ENCODE peak calls at places on chromosomes 5 and 9, in eight cellular contexts. One of them, this sample, is unnamed.

GRCh38 chr5:127517110-127517479 is 345 bp upstream of the PRRC1 start:
- ATAC-seq in pancreas: peak
- ATAC-seq in left lung: peak
- ATAC-seq in psoas muscle: peak
- ATAC-seq in body of pancreas: peak
- ATAC-seq in mucosa of descending colon: peak
- ATAC-seq in heart right ventricle: peak
- ATAC-seq in lower lobe of right lung: peak
- ATAC-seq in this sample: peak

GRCh38 chr5:115389799-115390382 is 93.4 kb upstream of the CCDC112 start:
- ATAC-seq in left lung: peak
- ATAC-seq in psoas muscle: no peak
- ATAC-seq in body of pancreas: no peak
- ATAC-seq in lower lobe of right lung: peak
- ATAC-seq in heart right ventricle: peak
- ATAC-seq in mucosa of descending colon: peak
- ATAC-seq in pancreas: no peak
- ATAC-seq in this sample: no peak

GRCh38 chr5:181235689-181236366 is 7.9 kb downstream of the RACK1 start:
- ATAC-seq in body of pancreas: no peak
- ATAC-seq in mucosa of descending colon: no peak
- ATAC-seq in heart right ventricle: no peak
- ATAC-seq in pancreas: no peak
- ATAC-seq in lower lobe of right lung: no peak
- ATAC-seq in left lung: no peak
- ATAC-seq in psoas muscle: no peak
- ATAC-seq in this sample: no peak

GRCh38 chr5:138824924-138825863 is 49.9 kb downstream of the LRRTM2 start:
- ATAC-seq in lower lobe of right lung: no peak
- ATAC-seq in pancreas: peak
- ATAC-seq in body of pancreas: no peak
- ATAC-seq in mucosa of descending colon: no peak
- ATAC-seq in heart right ventricle: peak
- ATAC-seq in left lung: peak
- ATAC-seq in psoas muscle: no peak
- ATAC-seq in this sample: no peak

GRCh38 chr5:57456531-57457135 is 26.0 kb downstream of the ACTBL2 start:
- ATAC-seq in left lung: no peak
- ATAC-seq in lower lobe of right lung: no peak
- ATAC-seq in mucosa of descending colon: peak
- ATAC-seq in heart right ventricle: no peak
- ATAC-seq in pancreas: no peak
- ATAC-seq in body of pancreas: no peak
- ATAC-seq in psoas muscle: peak
- ATAC-seq in this sample: no peak

GRCh38 chr5:59764361-59764760 is 129.2 kb downstream of the PDE4D start:
- ATAC-seq in heart right ventricle: no peak
- ATAC-seq in pancreas: no peak
- ATAC-seq in lower lobe of right lung: no peak
- ATAC-seq in psoas muscle: no peak
- ATAC-seq in left lung: no peak
- ATAC-seq in body of pancreas: no peak
- ATAC-seq in mucosa of descending colon: no peak
- ATAC-seq in this sample: no peak

GRCh38 chr9:86941196-86941595 is 6.1 kb downstream of the GAS1 start:
- ATAC-seq in mucosa of descending colon: no peak
- ATAC-seq in left lung: no peak
- ATAC-seq in pancreas: no peak
- ATAC-seq in body of pancreas: no peak
- ATAC-seq in heart right ventricle: no peak
- ATAC-seq in psoas muscle: no peak
- ATAC-seq in lower lobe of right lung: no peak
- ATAC-seq in this sample: no peak

GRCh38 chr5:36777105-36777757 is 99.3 kb upstream of the NIPBL start:
- ATAC-seq in left lung: peak
- ATAC-seq in lower lobe of right lung: peak
- ATAC-seq in mucosa of descending colon: peak
- ATAC-seq in pancreas: peak
- ATAC-seq in heart right ventricle: peak
- ATAC-seq in psoas muscle: no peak
- ATAC-seq in body of pancreas: peak
- ATAC-seq in this sample: no peak

GRCh38 chr5:124193371-124193789 is 553.1 kb downstream of the ZNF608 start:
- ATAC-seq in mucosa of descending colon: no peak
- ATAC-seq in psoas muscle: no peak
- ATAC-seq in left lung: no peak
- ATAC-seq in body of pancreas: peak
- ATAC-seq in lower lobe of right lung: no peak
- ATAC-seq in heart right ventricle: peak
- ATAC-seq in pancreas: peak
- ATAC-seq in this sample: peak

GRCh38 chr9:112970939-112971338 is 41.1 kb downstream of the ZNF883 start:
- ATAC-seq in heart right ventricle: no peak
- ATAC-seq in body of pancreas: no peak
- ATAC-seq in mucosa of descending colon: no peak
- ATAC-seq in lower lobe of right lung: no peak
- ATAC-seq in left lung: no peak
- ATAC-seq in pancreas: no peak
- ATAC-seq in psoas muscle: no peak
- ATAC-seq in this sample: no peak

GRCh38 chr9:33165263-33166151 is 1.6 kb downstream of the B4GALT1 start:
- ATAC-seq in pancreas: peak
- ATAC-seq in psoas muscle: peak
- ATAC-seq in heart right ventricle: peak
- ATAC-seq in lower lobe of right lung: peak
- ATAC-seq in mucosa of descending colon: peak
- ATAC-seq in body of pancreas: peak
- ATAC-seq in left lung: peak
- ATAC-seq in this sample: peak

GRCh38 chr5:149455889-149456409 is 76.9 kb upstream of the IL17B start:
- ATAC-seq in lower lobe of right lung: peak
- ATAC-seq in heart right ventricle: peak
- ATAC-seq in body of pancreas: no peak
- ATAC-seq in psoas muscle: peak
- ATAC-seq in left lung: peak
- ATAC-seq in pancreas: no peak
- ATAC-seq in mucosa of descending colon: no peak
- ATAC-seq in this sample: peak

GRCh38 chr9:134764870-134765269 is 115.7 kb upstream of the FCN2 start:
- ATAC-seq in psoas muscle: no peak
- ATAC-seq in pancreas: no peak
- ATAC-seq in body of pancreas: no peak
- ATAC-seq in mucosa of descending colon: no peak
- ATAC-seq in left lung: peak
- ATAC-seq in lower lobe of right lung: peak
- ATAC-seq in heart right ventricle: no peak
- ATAC-seq in this sample: no peak

GRCh38 chr5:176596689-176597416 is 13.1 kb downstream of the GPRIN1 start:
- ATAC-seq in psoas muscle: peak
- ATAC-seq in lower lobe of right lung: peak
- ATAC-seq in mucosa of descending colon: peak
- ATAC-seq in pancreas: peak
- ATAC-seq in body of pancreas: peak
- ATAC-seq in heart right ventricle: peak
- ATAC-seq in left lung: peak
- ATAC-seq in this sample: peak

GRCh38 chr5:35117960-35118359 is 70.2 kb upstream of the AGXT2 start:
- ATAC-seq in lower lobe of right lung: no peak
- ATAC-seq in pancreas: no peak
- ATAC-seq in mucosa of descending colon: no peak
- ATAC-seq in psoas muscle: no peak
- ATAC-seq in body of pancreas: no peak
- ATAC-seq in left lung: no peak
- ATAC-seq in heart right ventricle: no peak
- ATAC-seq in this sample: no peak

GRCh38 chr9:69806642-69807041 is 14.0 kb upstream of the CFAP95 start:
- ATAC-seq in pancreas: peak
- ATAC-seq in body of pancreas: no peak
- ATAC-seq in left lung: peak
- ATAC-seq in lower lobe of right lung: no peak
- ATAC-seq in mucosa of descending colon: peak
- ATAC-seq in psoas muscle: no peak
- ATAC-seq in heart right ventricle: no peak
- ATAC-seq in this sample: no peak
- H3K4me3 ChIP-seq in pancreas: no peak
- H3K4me3 ChIP-seq in body of pancreas: no peak
- H3K4me3 ChIP-seq in left lung: no peak
- H3K4me3 ChIP-seq in lower lobe of right lung: no peak
- H3K4me3 ChIP-seq in mucosa of descending colon: no peak
- H3K4me3 ChIP-seq in psoas muscle: no peak
- H3K4me3 ChIP-seq in heart right ventricle: no peak
- H3K4me3 ChIP-seq in this sample: no peak

DNA sequence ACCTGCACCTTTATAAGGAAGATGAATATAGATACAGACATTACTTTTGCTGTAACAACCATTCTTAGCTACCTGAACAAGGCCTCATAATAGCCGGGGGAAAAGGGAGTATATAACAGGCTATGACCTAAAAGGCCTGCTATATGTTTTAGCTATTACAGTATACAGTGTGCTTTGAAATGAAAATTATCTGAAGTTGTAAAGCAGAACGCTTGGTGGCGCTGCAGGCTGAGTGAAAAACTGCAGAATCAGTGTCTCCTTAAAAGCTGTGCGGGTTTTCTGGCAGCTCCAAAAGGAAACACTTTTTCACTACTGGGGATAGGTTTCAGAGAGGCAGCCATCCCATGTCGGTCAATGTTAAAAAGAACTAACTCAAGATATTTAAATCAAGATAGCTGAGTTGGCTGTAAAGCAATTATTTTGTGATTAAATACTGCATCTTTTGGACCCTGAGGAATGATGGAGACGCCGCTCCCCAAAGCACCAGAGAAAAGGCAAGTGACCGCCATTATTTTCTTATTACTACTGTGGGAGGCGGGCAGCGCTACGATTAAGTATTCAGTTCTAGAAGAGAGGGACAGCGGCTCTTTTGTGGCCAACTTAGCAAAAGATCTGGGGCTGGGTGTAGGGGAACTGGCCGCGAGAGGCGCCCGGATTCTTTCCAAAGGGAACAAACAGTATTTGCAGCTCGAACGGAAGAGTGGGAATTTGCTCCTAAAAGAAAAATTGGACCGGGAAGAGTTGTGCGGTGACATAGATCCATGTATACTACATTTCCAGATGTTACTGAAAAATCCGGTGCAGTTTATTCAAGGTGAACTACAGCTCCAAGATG is 5.9 kb downstream of the PCDHB6 start:
- ATAC-seq in lower lobe of right lung: no peak
- ATAC-seq in left lung: no peak
- ATAC-seq in mucosa of descending colon: no peak
- ATAC-seq in heart right ventricle: no peak
- ATAC-seq in psoas muscle: no peak
- ATAC-seq in pancreas: no peak
- ATAC-seq in body of pancreas: no peak
- ATAC-seq in this sample: no peak
- TF ChIP-seq CTCF in lower lobe of right lung: no peak
- TF ChIP-seq CTCF in left lung: no peak
- TF ChIP-seq CTCF in mucosa of descending colon: no peak
- TF ChIP-seq CTCF in heart right ventricle: no peak
- TF ChIP-seq CTCF in psoas muscle: no peak
- TF ChIP-seq CTCF in pancreas: no peak
- TF ChIP-seq CTCF in body of pancreas: no peak
- TF ChIP-seq CTCF in this sample: no peak

GRCh38 chr9:98795295-98795955 is 930 bp downstream of the ANKS6 start:
- ATAC-seq in pancreas: no peak
- ATAC-seq in body of pancreas: no peak
- ATAC-seq in mucosa of descending colon: no peak
- ATAC-seq in heart right ventricle: no peak
- ATAC-seq in left lung: no peak
- ATAC-seq in psoas muscle: no peak
- ATAC-seq in lower lobe of right lung: no peak
- ATAC-seq in this sample: no peak
- H3K4me3 ChIP-seq in pancreas: peak
- H3K4me3 ChIP-seq in body of pancreas: no peak
- H3K4me3 ChIP-seq in mucosa of descending colon: no peak
- H3K4me3 ChIP-seq in heart right ventricle: peak
- H3K4me3 ChIP-seq in left lung: peak
- H3K4me3 ChIP-seq in psoas muscle: peak
- H3K4me3 ChIP-seq in lower lobe of right lung: peak
- H3K4me3 ChIP-seq in this sample: peak

GRCh38 chr5:145446412-145446811 is 388.7 kb downstream of the PRELID2 start:
- ATAC-seq in heart right ventricle: no peak
- ATAC-seq in lower lobe of right lung: no peak
- ATAC-seq in mucosa of descending colon: no peak
- ATAC-seq in body of pancreas: no peak
- ATAC-seq in psoas muscle: no peak
- ATAC-seq in pancreas: no peak
- ATAC-seq in left lung: no peak
- ATAC-seq in this sample: no peak

GRCh38 chr5:145445027-145445426 is 390.1 kb downstream of the PRELID2 start:
- ATAC-seq in pancreas: no peak
- ATAC-seq in mucosa of descending colon: no peak
- ATAC-seq in lower lobe of right lung: no peak
- ATAC-seq in psoas muscle: no peak
- ATAC-seq in left lung: no peak
- ATAC-seq in heart right ventricle: no peak
- ATAC-seq in body of pancreas: no peak
- ATAC-seq in this sample: no peak

GRCh38 chr5:145450286-145450969 is 384.7 kb downstream of the PRELID2 start:
- ATAC-seq in psoas muscle: no peak
- ATAC-seq in lower lobe of right lung: no peak
- ATAC-seq in pancreas: no peak
- ATAC-seq in mucosa of descending colon: no peak
- ATAC-seq in heart right ventricle: no peak
- ATAC-seq in body of pancreas: no peak
- ATAC-seq in left lung: no peak
- ATAC-seq in this sample: no peak

DNA sequence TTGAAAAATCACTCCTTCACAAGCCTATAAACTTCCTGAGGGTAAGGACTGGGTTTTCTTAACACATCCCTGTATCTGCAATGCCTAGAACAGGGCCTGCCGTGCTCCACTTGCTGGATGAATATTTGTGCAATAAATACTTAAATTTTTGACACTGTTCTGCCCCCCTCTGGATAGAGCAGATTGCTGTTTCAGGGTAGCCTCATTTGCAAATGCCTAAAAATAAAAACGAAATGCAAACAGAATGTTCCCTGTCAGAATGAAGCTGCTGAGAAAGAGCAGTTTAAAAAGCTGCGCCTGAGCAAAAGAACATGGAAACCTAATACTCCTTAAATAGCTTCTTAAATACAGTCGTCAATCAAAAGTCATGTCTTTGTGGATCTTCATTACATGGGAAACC is 385.3 kb downstream of the PRELID2 start:
- ATAC-seq in lower lobe of right lung: no peak
- ATAC-seq in psoas muscle: no peak
- ATAC-seq in pancreas: no peak
- ATAC-seq in body of pancreas: no peak
- ATAC-seq in left lung: no peak
- ATAC-seq in heart right ventricle: no peak
- ATAC-seq in mucosa of descending colon: no peak
- ATAC-seq in this sample: no peak
- TF ChIP-seq CTCF in lower lobe of right lung: no peak
- TF ChIP-seq CTCF in psoas muscle: no peak
- TF ChIP-seq CTCF in pancreas: no peak
- TF ChIP-seq CTCF in body of pancreas: no peak
- TF ChIP-seq CTCF in left lung: no peak
- TF ChIP-seq CTCF in heart right ventricle: no peak
- TF ChIP-seq CTCF in mucosa of descending colon: no peak
- TF ChIP-seq CTCF in this sample: no peak

This sample was measured in gastroesophageal sphincter.